ENCODE peak calls at places on chromosome 10, in seven cellular contexts. One of them, this sample, is unnamed.

GRCh38 chr10:119413738-119414611 is 128.5 kb downstream of the RGS10 start:
- DNase-seq in AG20443: no peak
- DNase-seq in M059J: no peak
- DNase-seq in left ventricle myocardium inferior: peak; percentile 66
- DNase-seq in RCC 7860: no peak
- DNase-seq in amygdala: no peak
- DNase-seq in nucleus accumbens: no peak
- DNase-seq in this sample: no peak

GRCh38 chr10:80276335-80276734 is 13.1 kb downstream of the MAT1A start:
- DNase-seq in AG20443: no peak
- DNase-seq in M059J: no peak
- DNase-seq in left ventricle myocardium inferior: no peak
- DNase-seq in RCC 7860: no peak
- DNase-seq in amygdala: no peak
- DNase-seq in nucleus accumbens: no peak
- DNase-seq in this sample: no peak

GRCh38 chr10:132914732-132915131 is 27.6 kb downstream of the CFAP46 start:
- DNase-seq in AG20443: no peak
- DNase-seq in M059J: no peak
- DNase-seq in left ventricle myocardium inferior: no peak
- DNase-seq in RCC 7860: no peak
- DNase-seq in amygdala: no peak
- DNase-seq in nucleus accumbens: no peak
- DNase-seq in this sample: no peak

GRCh38 chr10:20105931-20106330 is 289.7 kb downstream of the PLXDC2 start:
- DNase-seq in AG20443: no peak
- DNase-seq in M059J: peak; percentile 50
- DNase-seq in left ventricle myocardium inferior: no peak
- DNase-seq in RCC 7860: peak; percentile 80
- DNase-seq in amygdala: no peak
- DNase-seq in nucleus accumbens: no peak
- DNase-seq in this sample: peak; percentile 83

GRCh38 chr10:110708776-110709443 is 64.8 kb downstream of the RBM20 start:
- DNase-seq in AG20443: no peak
- DNase-seq in M059J: no peak
- DNase-seq in left ventricle myocardium inferior: no peak
- DNase-seq in RCC 7860: no peak
- DNase-seq in amygdala: no peak
- DNase-seq in nucleus accumbens: no peak
- DNase-seq in this sample: no peak

GRCh38 chr10:92483539-92483938 is 90.4 kb downstream of the IDE start:
- DNase-seq in AG20443: no peak
- DNase-seq in M059J: no peak
- DNase-seq in left ventricle myocardium inferior: no peak
- DNase-seq in RCC 7860: no peak
- DNase-seq in amygdala: no peak
- DNase-seq in nucleus accumbens: no peak
- DNase-seq in this sample: no peak

GRCh38 chr10:122388287-122388997 is 13.9 kb downstream of the PLEKHA1 start:
- DNase-seq in AG20443: no peak
- DNase-seq in M059J: no peak
- DNase-seq in left ventricle myocardium inferior: no peak
- DNase-seq in RCC 7860: no peak
- DNase-seq in amygdala: no peak
- DNase-seq in nucleus accumbens: no peak
- DNase-seq in this sample: no peak

GRCh38 chr10:114682532-114682931 is 24.5 kb upstream of the ABLIM1 start:
- DNase-seq in AG20443: no peak
- DNase-seq in M059J: peak; percentile 27
- DNase-seq in left ventricle myocardium inferior: no peak
- DNase-seq in RCC 7860: no peak
- DNase-seq in amygdala: no peak
- DNase-seq in nucleus accumbens: no peak
- DNase-seq in this sample: no peak

GRCh38 chr10:105189464-105189800 is 548.3 kb downstream of the SORCS3 start:
- DNase-seq in AG20443: peak; percentile 20
- DNase-seq in M059J: peak; percentile 39
- DNase-seq in left ventricle myocardium inferior: no peak
- DNase-seq in RCC 7860: peak; percentile 83
- DNase-seq in amygdala: no peak
- DNase-seq in nucleus accumbens: no peak
- DNase-seq in this sample: peak; percentile 68

GRCh38 chr10:47020491-47020890 is 109.3 kb downstream of the PTPN20 start:
- DNase-seq in AG20443: peak; percentile 93
- DNase-seq in M059J: peak; percentile 49
- DNase-seq in left ventricle myocardium inferior: no peak
- DNase-seq in RCC 7860: no peak
- DNase-seq in amygdala: no peak
- DNase-seq in nucleus accumbens: no peak
- DNase-seq in this sample: no peak

GRCh38 chr10:43057231-43057711 is 19.6 kb upstream of the RET start:
- DNase-seq in AG20443: no peak
- DNase-seq in M059J: no peak
- DNase-seq in left ventricle myocardium inferior: peak; percentile 4
- DNase-seq in RCC 7860: no peak
- DNase-seq in amygdala: no peak
- DNase-seq in nucleus accumbens: no peak
- DNase-seq in this sample: no peak

GRCh38 chr10:102997998-102998397 is 79.9 kb downstream of the CNNM2 start:
- DNase-seq in AG20443: no peak
- DNase-seq in M059J: no peak
- DNase-seq in left ventricle myocardium inferior: no peak
- DNase-seq in RCC 7860: no peak
- DNase-seq in amygdala: no peak
- DNase-seq in nucleus accumbens: no peak
- DNase-seq in this sample: no peak

GRCh38 chr10:17214486-17214885 is 13.0 kb upstream of the TRDMT1 start:
- DNase-seq in AG20443: no peak
- DNase-seq in M059J: peak; percentile 36
- DNase-seq in left ventricle myocardium inferior: no peak
- DNase-seq in RCC 7860: no peak
- DNase-seq in amygdala: no peak
- DNase-seq in nucleus accumbens: no peak
- DNase-seq in this sample: no peak

GRCh38 chr10:132231656-132232552 is 45.2 kb downstream of the DPYSL4 start:
- DNase-seq in AG20443: no peak
- DNase-seq in M059J: no peak
- DNase-seq in left ventricle myocardium inferior: no peak
- DNase-seq in RCC 7860: no peak
- DNase-seq in amygdala: no peak
- DNase-seq in nucleus accumbens: no peak
- DNase-seq in this sample: no peak

GRCh38 chr10:120514035-120514620 is 57.1 kb downstream of the PLPP4 start:
- DNase-seq in AG20443: peak; percentile 58
- DNase-seq in M059J: no peak
- DNase-seq in left ventricle myocardium inferior: no peak
- DNase-seq in RCC 7860: no peak
- DNase-seq in amygdala: no peak
- DNase-seq in nucleus accumbens: no peak
- DNase-seq in this sample: peak; percentile 75

GRCh38 chr10:392705-393037 is 257.4 kb downstream of the ZMYND11 start:
- DNase-seq in AG20443: no peak
- DNase-seq in M059J: no peak
- DNase-seq in left ventricle myocardium inferior: no peak
- DNase-seq in RCC 7860: no peak
- DNase-seq in amygdala: no peak
- DNase-seq in nucleus accumbens: no peak
- DNase-seq in this sample: no peak

GRCh38 chr10:15541376-15541775 is 170.3 kb upstream of the FAM171A1 start:
- DNase-seq in AG20443: peak; percentile 27
- DNase-seq in M059J: peak; percentile 54
- DNase-seq in left ventricle myocardium inferior: no peak
- DNase-seq in RCC 7860: no peak
- DNase-seq in amygdala: no peak
- DNase-seq in nucleus accumbens: no peak
- DNase-seq in this sample: no peak

GRCh38 chr10:74822583-74823089 is 3.8 kb upstream of the KAT6B start:
- DNase-seq in AG20443: peak; percentile 54
- DNase-seq in M059J: peak; percentile 66
- DNase-seq in left ventricle myocardium inferior: no peak
- DNase-seq in RCC 7860: no peak
- DNase-seq in amygdala: no peak
- DNase-seq in nucleus accumbens: no peak
- DNase-seq in this sample: no peak

GRCh38 chr10:126919426-126919825 is 14.2 kb downstream of the DOCK1 start:
- DNase-seq in AG20443: no peak
- DNase-seq in M059J: no peak
- DNase-seq in left ventricle myocardium inferior: no peak
- DNase-seq in RCC 7860: no peak
- DNase-seq in amygdala: no peak
- DNase-seq in nucleus accumbens: no peak
- DNase-seq in this sample: no peak

GRCh38 chr10:126227762-126228134 is 160.5 kb downstream of the ADAM12 start:
- DNase-seq in AG20443: peak; percentile 74
- DNase-seq in M059J: peak; percentile 42
- DNase-seq in left ventricle myocardium inferior: no peak
- DNase-seq in RCC 7860: no peak
- DNase-seq in amygdala: no peak
- DNase-seq in nucleus accumbens: no peak
- DNase-seq in this sample: peak; percentile 81

GRCh38 chr10:69892436-69893215 is 90.9 kb downstream of the COL13A1 start:
- DNase-seq in AG20443: no peak
- DNase-seq in M059J: peak; percentile 24
- DNase-seq in left ventricle myocardium inferior: no peak
- DNase-seq in RCC 7860: peak; percentile 16
- DNase-seq in amygdala: no peak
- DNase-seq in nucleus accumbens: no peak
- DNase-seq in this sample: no peak

GRCh38 chr10:132431537-132432175 is 34.7 kb downstream of the PWWP2B start:
- DNase-seq in AG20443: no peak
- DNase-seq in M059J: no peak
- DNase-seq in left ventricle myocardium inferior: no peak
- DNase-seq in RCC 7860: no peak
- DNase-seq in amygdala: no peak
- DNase-seq in nucleus accumbens: no peak
- DNase-seq in this sample: no peak

GRCh38 chr10:117647306-117647705 is 104.8 kb downstream of the EMX2 start:
- DNase-seq in AG20443: peak; percentile 68
- DNase-seq in M059J: peak; percentile 54
- DNase-seq in left ventricle myocardium inferior: no peak
- DNase-seq in RCC 7860: no peak
- DNase-seq in amygdala: no peak
- DNase-seq in nucleus accumbens: no peak
- DNase-seq in this sample: no peak

GRCh38 chr10:127148066-127148932 is 48.1 kb downstream of the INSYN2A start:
- DNase-seq in AG20443: peak; percentile 70
- DNase-seq in M059J: peak; percentile 89
- DNase-seq in left ventricle myocardium inferior: no peak
- DNase-seq in RCC 7860: peak; percentile 89
- DNase-seq in amygdala: no peak
- DNase-seq in nucleus accumbens: no peak
- DNase-seq in this sample: peak; percentile 94

GRCh38 chr10:116669832-116670644 is 49.3 kb downstream of the PNLIPRP2 start:
- DNase-seq in AG20443: peak; percentile 44
- DNase-seq in M059J: no peak
- DNase-seq in left ventricle myocardium inferior: no peak
- DNase-seq in RCC 7860: no peak
- DNase-seq in amygdala: no peak
- DNase-seq in nucleus accumbens: no peak
- DNase-seq in this sample: peak; percentile 11

GRCh38 chr10:66209025-66209424 is 716.8 kb upstream of the LRRTM3 start:
- DNase-seq in AG20443: no peak
- DNase-seq in M059J: no peak
- DNase-seq in left ventricle myocardium inferior: no peak
- DNase-seq in RCC 7860: no peak
- DNase-seq in amygdala: no peak
- DNase-seq in nucleus accumbens: no peak
- DNase-seq in this sample: no peak

GRCh38 chr10:132850896-132851295 is 64.9 kb upstream of the NKX6-2 start:
- DNase-seq in AG20443: no peak
- DNase-seq in M059J: no peak
- DNase-seq in left ventricle myocardium inferior: no peak
- DNase-seq in RCC 7860: no peak
- DNase-seq in amygdala: no peak
- DNase-seq in nucleus accumbens: no peak
- DNase-seq in this sample: no peak

GRCh38 chr10:132269286-132270230 is 38.2 kb downstream of the STK32C start:
- DNase-seq in AG20443: no peak
- DNase-seq in M059J: no peak
- DNase-seq in left ventricle myocardium inferior: no peak
- DNase-seq in RCC 7860: no peak
- DNase-seq in amygdala: no peak
- DNase-seq in nucleus accumbens: no peak
- DNase-seq in this sample: no peak

GRCh38 chr10:129552119-129552518 is 85.1 kb downstream of the MGMT start:
- DNase-seq in AG20443: no peak
- DNase-seq in M059J: no peak
- DNase-seq in left ventricle myocardium inferior: no peak
- DNase-seq in RCC 7860: no peak
- DNase-seq in amygdala: no peak
- DNase-seq in nucleus accumbens: no peak
- DNase-seq in this sample: no peak

GRCh38 chr10:76114556-76114955 is 683.1 kb downstream of the LRMDA start:
- DNase-seq in AG20443: no peak
- DNase-seq in M059J: no peak
- DNase-seq in left ventricle myocardium inferior: no peak
- DNase-seq in RCC 7860: no peak
- DNase-seq in amygdala: no peak
- DNase-seq in nucleus accumbens: no peak
- DNase-seq in this sample: no peak

GRCh38 chr10:73809061-73809818 is 2.2 kb downstream of the NDST2 start:
- DNase-seq in AG20443: no peak
- DNase-seq in M059J: no peak
- DNase-seq in left ventricle myocardium inferior: no peak
- DNase-seq in RCC 7860: no peak
- DNase-seq in amygdala: no peak
- DNase-seq in nucleus accumbens: no peak
- DNase-seq in this sample: no peak

GRCh38 chr10:34655286-34656170 is 159.6 kb downstream of the PARD3 start:
- DNase-seq in AG20443: peak; percentile 53
- DNase-seq in M059J: peak; percentile 53
- DNase-seq in left ventricle myocardium inferior: no peak
- DNase-seq in RCC 7860: peak; percentile 48
- DNase-seq in amygdala: no peak
- DNase-seq in nucleus accumbens: no peak
- DNase-seq in this sample: peak; percentile 74

GRCh38 chr10:93080350-93081046 is 6.8 kb downstream of the CYP26A1 start:
- DNase-seq in AG20443: peak; percentile 91
- DNase-seq in M059J: peak; percentile 54
- DNase-seq in left ventricle myocardium inferior: peak; percentile 36
- DNase-seq in RCC 7860: peak; percentile 50
- DNase-seq in amygdala: peak; percentile 17
- DNase-seq in nucleus accumbens: peak; percentile 15
- DNase-seq in this sample: peak; percentile 53

GRCh38 chr10:118958559-118958958 is 71.0 kb upstream of the NANOS1 start:
- DNase-seq in AG20443: no peak
- DNase-seq in M059J: no peak
- DNase-seq in left ventricle myocardium inferior: no peak
- DNase-seq in RCC 7860: no peak
- DNase-seq in amygdala: no peak
- DNase-seq in nucleus accumbens: no peak
- DNase-seq in this sample: no peak

GRCh38 chr10:33155720-33156638 is 178.5 kb downstream of the NRP1 start:
- DNase-seq in AG20443: peak; percentile 67
- DNase-seq in M059J: peak; percentile 73
- DNase-seq in left ventricle myocardium inferior: no peak
- DNase-seq in RCC 7860: peak; percentile 100
- DNase-seq in amygdala: no peak
- DNase-seq in nucleus accumbens: no peak
- DNase-seq in this sample: peak; percentile 89

GRCh38 chr10:4141471-4141870 is 356.5 kb upstream of the KLF6 start:
- DNase-seq in AG20443: peak; percentile 22
- DNase-seq in M059J: no peak
- DNase-seq in left ventricle myocardium inferior: no peak
- DNase-seq in RCC 7860: no peak
- DNase-seq in amygdala: no peak
- DNase-seq in nucleus accumbens: no peak
- DNase-seq in this sample: peak; percentile 6

GRCh38 chr10:7260412-7260900 is 150.4 kb downstream of the SFMBT2 start:
- DNase-seq in AG20443: peak; percentile 69
- DNase-seq in M059J: peak; percentile 85
- DNase-seq in left ventricle myocardium inferior: peak; percentile 56
- DNase-seq in RCC 7860: peak; percentile 42
- DNase-seq in amygdala: peak; percentile 28
- DNase-seq in nucleus accumbens: peak; percentile 31
- DNase-seq in this sample: peak; percentile 52

GRCh38 chr10:72385724-72386123 is 31.0 kb upstream of the DNAJB12 start:
- DNase-seq in AG20443: no peak
- DNase-seq in M059J: no peak
- DNase-seq in left ventricle myocardium inferior: no peak
- DNase-seq in RCC 7860: no peak
- DNase-seq in amygdala: no peak
- DNase-seq in nucleus accumbens: no peak
- DNase-seq in this sample: no peak

This sample was measured in ACHN.